ENCODE peak calls at places on chromosome 1, in five cellular contexts. M is tibial artery; W is T-helper 2 cell; L is activated CD8-positive, alpha-beta memory T cell treated with anti-CD3 and anti-CD28 coated beads, Interleukin-2, amount 10 ng/mL, durations not matched to agents 7 days and 5 days; I is AG04450. A is an unnamed sample.

GRCh38 chr1:231493421-231494185 is 34.9 kb upstream of the TSNAX start:
- DNase-seq in M (no peak), W (no peak), L (no peak), I (no peak), A (no peak)

GRCh38 chr1:66981679-66982078 is 56.9 kb downstream of the MIER1 start:
- DNase-seq in M (no peak), W (peak), L (peak), I (no peak), A (no peak)

GRCh38 chr1:69157046-69157756 is 410.5 kb upstream of the LRRC7 start:
- DNase-seq in M (no peak), W (no peak), L (no peak), I (no peak), A (no peak)

GRCh38 chr1:154951901-154952657 is 3.8 kb downstream of the PBXIP1 start:
- DNase-seq in M (no peak), W (peak), L (peak), I (no peak), A (no peak)

GRCh38 chr1:31227891-31228290 is 11.8 kb downstream of the NKAIN1 start:
- DNase-seq in M (no peak), W (no peak), L (no peak), I (no peak), A (no peak)

GRCh38 chr1:203056516-203056915 is 29.3 kb downstream of the MYOG start:
- DNase-seq in M (no peak), W (no peak), L (no peak), I (no peak), A (no peak)

GRCh38 chr1:11691302-11691914 is at the start of gene DRAXIN:
- DNase-seq in M (no peak), W (peak), L (no peak), I (no peak), A (no peak)

GRCh38 chr1:231431665-231432415 is 9.8 kb upstream of the EGLN1 start:
- DNase-seq in M (no peak), W (no peak), L (no peak), I (no peak), A (no peak)

GRCh38 chr1:109929170-109929569 is 18.5 kb downstream of the CSF1 start:
- DNase-seq in M (no peak), W (no peak), L (no peak), I (no peak), A (no peak)

GRCh38 chr1:248884632-248885295 is 21.3 kb upstream of the PGBD2 start:
- DNase-seq in M (no peak), W (no peak), L (no peak), I (no peak), A (no peak)

GRCh38 chr1:117232551-117232950 is 21.8 kb upstream of the VTCN1 start:
- DNase-seq in M (no peak), W (no peak), L (no peak), I (no peak), A (no peak)

GRCh38 chr1:201468501-201468843 is 516 bp downstream of the PHLDA3 start:
- DNase-seq in M (no peak), W (peak), L (peak), I (no peak), A (no peak)

GRCh38 chr1:25073640-25074270 is 143.7 kb upstream of the RUNX3 start:
- DNase-seq in M (no peak), W (no peak), L (no peak), I (no peak), A (no peak)

GRCh38 chr1:192131914-192132313 is 26.3 kb upstream of the RGS18 start:
- DNase-seq in M (no peak), W (no peak), L (no peak), I (no peak), A (no peak)

GRCh38 chr1:31843506-31843905 is 27.7 kb upstream of the SPOCD1 start:
- DNase-seq in M (peak), W (no peak), L (no peak), I (peak), A (peak)

GRCh38 chr1:225565845-225566244 is 87.1 kb downstream of the ENAH start:
- DNase-seq in M (peak), W (no peak), L (no peak), I (no peak), A (peak)

GRCh38 chr1:179877586-179878265 is at the start of gene TOR1AIP2:
- DNase-seq in M (peak), W (peak), L (peak), I (no peak), A (peak)

GRCh38 chr1:234643111-234643849 is 33.3 kb upstream of the IRF2BP2 start:
- DNase-seq in M (no peak), W (no peak), L (no peak), I (no peak), A (no peak)